ENCODE peak calls at places on chromosomes 13 and 19, in five cellular contexts. J is mammary epithelial cell, C is H1, L is osteoblast, F is IMR-90. E is an unnamed sample. For H3K9me3, the result is how much of the 10 kb centered on the place peaks cover.

GRCh38 chr13:67366533-67366932 is 136.4 kb upstream of the PCDH9 start:
- DNase-seq in J (no peak), C (no peak), L (no peak), F (peak), E (peak)

GRCh38 chr19:2326699-2327360 is 1.6 kb downstream of the LSM7 start:
- DNase-seq in J (no peak), C (no peak), L (no peak), F (no peak), E (no peak)

GRCh38 chr19:13260883-13261653 is 110.9 kb downstream of the IER2 start:
- DNase-seq in J (peak), C (no peak), L (peak), F (peak), E (peak)

GRCh38 chr13:99993660-99994455 is 12.3 kb downstream of the ZIC2 start:
- DNase-seq in J (no peak), C (no peak), L (peak), F (no peak), E (no peak)

GRCh38 chr19:50568321-50569022 is at the start of gene LRRC4B:
- DNase-seq in J (no peak), C (no peak), L (peak), F (no peak), E (no peak)

GRCh38 chr13:26022538-26023292 is 29.1 kb downstream of the SHISA2 start:
- DNase-seq in J (peak), C (no peak), L (peak), F (peak), E (peak)

GRCh38 chr13:75445717-75446529 is 36.0 kb downstream of the TBC1D4 start:
- DNase-seq in J (no peak), C (no peak), L (no peak), F (peak), E (no peak)

GRCh38 chr19:15684828-15685227 is 11.9 kb downstream of the CYP4F12 start:
- DNase-seq in J (no peak), C (no peak), L (no peak), F (no peak), E (no peak)

GRCh38 chr19:55099557-55100506 is 17.6 kb downstream of the PPP1R12C start:
- DNase-seq in J (no peak), C (no peak), L (peak), F (no peak), E (no peak)

DNA sequence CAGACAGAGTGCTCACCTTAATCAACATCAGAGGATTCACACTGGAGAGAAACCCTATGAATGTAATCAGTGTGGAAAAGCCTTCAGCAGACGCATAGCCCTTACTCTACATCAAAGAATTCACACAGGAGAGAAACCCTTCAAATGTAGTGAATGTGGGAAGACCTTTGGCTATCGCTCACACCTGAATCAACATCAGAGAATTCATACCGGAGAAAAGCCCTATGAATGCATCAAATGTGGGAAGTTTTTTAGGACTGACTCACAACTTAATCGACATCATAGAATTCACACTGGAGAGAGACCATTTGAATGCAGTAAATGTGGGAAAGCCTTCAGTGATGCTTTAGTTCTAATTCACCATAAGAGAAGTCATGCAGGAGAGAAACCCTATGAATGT is 18.3 kb downstream of the ZNF527 start:
- DNase-seq in J (no peak), C (no peak), L (no peak), F (no peak), E (no peak)
- H3K9me3 ChIP-seq in J (under half), C (half or more), L (under half), F (half or more), E (under half)

DNA sequence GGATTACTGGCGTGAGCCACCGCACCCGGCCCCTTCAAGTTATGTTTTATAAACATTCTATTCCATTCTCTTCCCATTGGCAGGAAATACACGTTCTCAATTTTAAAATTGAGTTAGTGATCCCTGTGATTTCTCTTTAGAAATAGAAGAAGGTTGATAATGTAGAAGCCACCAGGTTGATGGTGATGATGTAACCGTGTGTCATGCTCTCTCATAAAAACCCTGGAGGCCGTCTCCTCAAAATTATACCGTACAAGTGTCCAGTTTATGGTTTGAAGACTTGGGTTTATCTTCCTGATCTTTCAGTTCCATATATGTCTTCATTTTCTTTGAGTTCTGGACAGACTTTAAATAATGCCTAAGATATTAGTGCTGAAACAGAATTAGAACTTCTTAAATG is 32.2 kb downstream of the COG3 start:
- DNase-seq in J (peak), C (no peak), L (no peak), F (no peak), E (no peak)
- H3K4me3 ChIP-seq in J (no peak), C (no peak), L (no peak), F (no peak), E (no peak)

GRCh38 chr13:109842521-109842920 is 56.1 kb upstream of the IRS2 start:
- DNase-seq in J (no peak), C (no peak), L (no peak), F (no peak), E (no peak)

GRCh38 chr13:109840893-109841287 is 54.5 kb upstream of the IRS2 start:
- DNase-seq in J (no peak), C (no peak), L (no peak), F (no peak), E (no peak)

GRCh38 chr13:109836629-109837607 is 50.5 kb upstream of the IRS2 start:
- DNase-seq in J (no peak), C (no peak), L (no peak), F (no peak), E (no peak)

GRCh38 chr13:109843695-109844094 is 57.3 kb upstream of the IRS2 start:
- DNase-seq in J (no peak), C (no peak), L (no peak), F (no peak), E (no peak)

DNA sequence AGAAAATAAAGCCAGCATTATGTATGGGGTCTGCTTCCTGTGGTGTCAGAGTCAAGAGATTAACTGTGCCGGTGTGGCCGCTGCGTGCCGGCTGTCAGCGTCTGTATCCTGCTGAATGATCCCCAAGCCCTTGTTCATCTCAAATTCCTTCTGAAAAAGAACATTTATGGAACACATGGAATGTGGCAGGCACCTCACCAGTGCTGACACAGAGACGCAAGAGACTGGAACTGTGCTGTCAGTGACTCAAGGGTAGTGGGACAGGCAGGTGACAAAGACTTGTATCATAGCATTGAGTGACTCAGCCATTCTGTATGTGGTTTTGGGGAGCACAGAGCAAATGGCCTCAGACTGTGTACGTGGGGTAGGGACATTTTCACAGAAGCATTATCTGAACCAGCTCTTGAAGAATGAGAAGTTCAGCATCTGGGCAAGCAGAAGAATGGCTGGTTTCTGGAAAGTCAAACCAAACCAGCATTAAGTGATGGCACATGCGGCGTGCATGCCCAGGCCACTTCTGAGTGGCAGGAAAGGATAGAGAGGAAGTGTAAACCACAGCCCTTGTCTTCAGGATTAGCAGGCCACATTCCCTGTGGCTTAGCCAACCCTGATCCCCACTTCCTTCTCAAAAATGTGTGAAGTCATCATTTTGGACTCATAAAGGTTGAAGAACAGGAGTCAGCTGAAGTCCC is 54.0 kb upstream of the IRS2 start:
- DNase-seq in J (peak), C (no peak), L (no peak), F (peak), E (peak)
- H3K4me2 ChIP-seq in J (peak), C (no peak), L (peak), F (peak), E (peak)

GRCh38 chr19:51916167-51916566 is 11.1 kb upstream of the ZNF613 start:
- DNase-seq in J (no peak), C (no peak), L (no peak), F (no peak), E (no peak)

GRCh38 chr19:51919606-51920005 is 7.7 kb upstream of the ZNF613 start:
- DNase-seq in J (no peak), C (no peak), L (no peak), F (no peak), E (no peak)

DNA sequence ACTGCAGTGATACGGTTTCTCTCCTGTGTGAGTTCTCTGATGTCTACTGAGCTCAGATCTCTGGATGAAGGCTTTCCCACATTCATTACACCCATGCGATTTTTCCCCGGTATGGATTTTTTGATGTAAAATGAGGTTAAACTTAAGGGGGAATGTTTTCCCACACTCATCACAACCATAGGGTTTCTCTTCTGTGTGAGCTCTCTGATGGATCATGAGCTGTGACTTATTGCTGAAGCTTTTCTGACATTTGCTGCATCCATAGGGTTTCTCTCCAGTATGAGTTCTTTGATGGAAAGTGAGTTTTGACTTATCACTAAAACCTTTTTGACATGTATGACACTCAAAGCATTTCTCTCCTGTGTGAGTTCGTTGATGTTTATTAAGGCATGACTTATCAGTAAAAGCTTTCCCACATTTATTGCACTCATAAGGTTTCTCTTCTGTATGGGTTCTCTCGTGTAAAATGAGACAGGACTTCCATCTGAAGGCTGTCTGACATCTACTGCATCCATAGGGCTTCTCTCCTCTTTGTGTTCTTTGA is 10.6 kb upstream of the ZNF649 start:
- DNase-seq in J (no peak), C (no peak), L (no peak), F (no peak), E (no peak)
- H3K9me3 ChIP-seq in J (half or more), C (half or more), L (under half), F (under half), E (under half)

GRCh38 chr19:940591-941291 is 14.9 kb downstream of the ARID3A start:
- DNase-seq in J (peak), C (no peak), L (peak), F (peak), E (peak)
- H3K4me3 ChIP-seq in J (peak), C (no peak), L (peak), F (no peak), E (no peak)

GRCh38 chr19:58035863-58036262 is 2.0 kb downstream of the ZSCAN1 start:
- DNase-seq in J (no peak), C (no peak), L (peak), F (no peak), E (no peak)

GRCh38 chr19:58037927-58038687 is 4.3 kb downstream of the ZSCAN1 start:
- DNase-seq in J (no peak), C (no peak), L (peak), F (no peak), E (no peak)

GRCh38 chr19:58038688-58039204 is 4.9 kb downstream of the ZSCAN1 start:
- DNase-seq in J (no peak), C (no peak), L (no peak), F (no peak), E (no peak)

GRCh38 chr19:58034476-58034790 is 608 bp downstream of the ZSCAN1 start:
- DNase-seq in J (no peak), C (no peak), L (no peak), F (no peak), E (no peak)

DNA sequence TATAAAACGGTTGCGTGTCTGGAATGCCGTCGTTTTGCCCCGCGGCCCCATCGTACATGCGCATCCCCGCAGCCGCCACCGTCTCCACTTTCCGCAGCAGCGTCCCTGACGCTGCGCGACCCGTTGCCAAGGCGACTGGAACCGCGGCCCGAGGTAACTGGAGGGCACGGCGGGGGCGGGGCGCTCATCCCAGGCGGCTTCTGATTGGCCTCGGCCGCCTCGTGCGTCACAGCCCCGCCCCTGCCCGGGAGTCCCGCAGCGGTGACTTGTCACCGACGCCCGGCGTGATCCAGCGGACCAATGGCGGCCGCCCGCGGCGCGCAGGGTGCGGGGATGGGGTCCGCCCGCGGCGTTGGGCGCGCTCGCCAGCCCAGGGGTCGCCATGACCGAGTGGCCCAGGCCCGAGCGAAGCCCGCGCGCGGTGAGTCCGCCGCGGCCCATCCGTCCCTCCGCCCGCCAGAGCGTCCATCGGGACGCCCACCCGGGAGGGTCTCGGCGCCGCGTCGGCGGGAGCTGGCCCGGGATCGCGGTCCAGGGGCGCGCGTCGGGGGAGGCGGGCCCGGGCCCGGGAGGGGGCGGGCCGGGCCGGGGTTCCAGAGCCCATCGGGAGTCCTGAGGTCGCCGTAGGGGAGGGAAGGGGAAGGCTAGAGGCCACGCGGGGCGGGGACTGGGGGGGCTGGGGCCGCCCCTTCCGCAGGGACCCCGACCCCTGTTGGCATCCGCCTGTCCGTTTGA is at the start of gene ZSCAN1:
- DNase-seq in J (peak), C (peak), L (peak), F (peak), E (peak)
- H3K4me2 ChIP-seq in J (peak), C (peak), L (peak), F (peak), E (peak)

GRCh38 chr19:58166708-58167280 is 16.1 kb upstream of the ZNF274 start:
- DNase-seq in J (no peak), C (no peak), L (no peak), F (no peak), E (peak)

GRCh38 chr19:58166268-58166667 is 15.7 kb upstream of the ZNF329 start:
- DNase-seq in J (no peak), C (no peak), L (no peak), F (no peak), E (no peak)

DNA sequence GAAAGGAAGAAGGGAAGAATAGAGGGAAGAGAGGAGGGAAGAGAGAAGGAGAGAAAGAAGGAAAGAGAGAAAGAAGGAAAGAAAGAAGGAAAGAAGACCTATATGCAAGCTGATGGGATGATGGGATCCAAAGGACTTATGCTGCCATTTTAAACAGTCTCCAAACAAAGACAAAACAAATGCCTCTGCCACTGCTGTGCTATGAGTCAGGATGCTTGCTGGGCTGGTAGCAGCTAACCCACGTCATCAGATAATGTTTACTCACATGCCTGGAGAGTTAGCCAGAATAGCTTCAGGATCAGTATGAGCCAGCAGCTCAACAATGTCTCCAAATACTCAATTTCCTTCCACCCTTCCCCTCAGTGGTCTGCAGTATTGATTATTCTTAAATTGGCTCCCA is 12.0 kb upstream of the ZNF274 start:
- DNase-seq in J (peak), C (no peak), L (peak), F (peak), E (peak)
- H3K9me3 ChIP-seq in J (under half), C (half or more), L (under half), F (half or more), E (under half)